ENCODE peak calls at places on chromosome 9, in four cellular contexts. F, Z, S and V are unnamed samples.

GRCh38 chr9:115369322-115369957 is 251.5 kb upstream of the TNC start:
- DNase-seq in F (peak; percentile 95), Z (no peak), S (no peak), V (peak; percentile 94)

GRCh38 chr9:38010918-38011704 is 57.9 kb downstream of the SHB start:
- DNase-seq in F (no peak), Z (no peak), S (no peak), V (no peak)

GRCh38 chr9:34372598-34373011 is 4.1 kb downstream of the MYORG start:
- DNase-seq in F (no peak), Z (no peak), S (no peak), V (no peak)

GRCh38 chr9:84271004-84271886 is 69.3 kb downstream of the SLC28A3 start:
- DNase-seq in F (peak; percentile 79), Z (peak; percentile 82), S (peak; percentile 43), V (peak; percentile 83)

GRCh38 chr9:134243778-134244467 is 79.6 kb upstream of the RNU6ATAC start:
- DNase-seq in F (peak; percentile 5), Z (peak; percentile 63), S (peak; percentile 28), V (no peak)

GRCh38 chr9:35675732-35676392 is 2.1 kb downstream of the CA9 start:
- DNase-seq in F (no peak), Z (no peak), S (no peak), V (no peak)

GRCh38 chr9:98541684-98542230 is 167.0 kb downstream of the GABBR2 start:
- DNase-seq in F (no peak), Z (no peak), S (no peak), V (no peak)

GRCh38 chr9:96294146-96294545 is 7.8 kb downstream of the HSD17B3 start:
- DNase-seq in F (peak; percentile 25), Z (no peak), S (no peak), V (no peak)

GRCh38 chr9:74810200-74810599 is 77.5 kb downstream of the TRPM6 start:
- DNase-seq in F (no peak), Z (no peak), S (no peak), V (no peak)

GRCh38 chr9:121294181-121294743 is 26.3 kb downstream of the GSN start:
- DNase-seq in F (no peak), Z (no peak), S (no peak), V (no peak)

GRCh38 chr9:36276840-36277239 is 18.6 kb upstream of the GNE start:
- DNase-seq in F (peak; percentile 77), Z (no peak), S (no peak), V (peak; percentile 84)

GRCh38 chr9:65432051-65432450 is 147.0 kb upstream of the FOXD4L5 start:
- DNase-seq in F (no peak), Z (no peak), S (no peak), V (no peak)

GRCh38 chr9:35262064-35262463 is 100.3 kb downstream of the UNC13B start:
- DNase-seq in F (no peak), Z (no peak), S (no peak), V (no peak)

GRCh38 chr9:91026266-91026665 is 224.6 kb downstream of the SYK start:
- DNase-seq in F (no peak), Z (no peak), S (no peak), V (no peak)

GRCh38 chr9:7452378-7452777 is 347.2 kb downstream of the DMAC1 start:
- DNase-seq in F (peak; percentile 44), Z (no peak), S (no peak), V (peak; percentile 7)

GRCh38 chr9:15142903-15143534 is 164.0 kb downstream of the TTC39B start:
- DNase-seq in F (peak; percentile 77), Z (peak; percentile 52), S (no peak), V (peak; percentile 64)

GRCh38 chr9:130276121-130276520 is 10.6 kb downstream of the HMCN2 start:
- DNase-seq in F (peak; percentile 59), Z (no peak), S (no peak), V (peak; percentile 74)

GRCh38 chr9:38357350-38358114 is 35.0 kb upstream of the ALDH1B1 start:
- DNase-seq in F (no peak), Z (no peak), S (no peak), V (no peak)

GRCh38 chr9:123725389-123725788 is 204.5 kb downstream of the DENND1A start:
- DNase-seq in F (peak; percentile 41), Z (no peak), S (no peak), V (peak; percentile 59)

GRCh38 chr9:83955985-83956287 is 24.1 kb downstream of the HNRNPK start:
- DNase-seq in F (no peak), Z (peak; percentile 65), S (no peak), V (no peak)

GRCh38 chr9:35689601-35690446 is at the start of gene TPM2:
- DNase-seq in F (peak; percentile 86), Z (no peak), S (peak; percentile 51), V (peak; percentile 87)

GRCh38 chr9:91837982-91838731 is 111.9 kb downstream of the ROR2 start:
- DNase-seq in F (peak; percentile 78), Z (no peak), S (no peak), V (no peak)

GRCh38 chr9:29390859-29391258 is 1817.6 kb upstream of the C9orf72 start:
- DNase-seq in F (no peak), Z (no peak), S (no peak), V (no peak)

GRCh38 chr9:136590788-136591187 is 44.9 kb upstream of the NOTCH1 start:
- DNase-seq in F (no peak), Z (no peak), S (no peak), V (no peak)

GRCh38 chr9:120925535-120926396 is 830 bp downstream of the TRAF1 start:
- DNase-seq in F (peak; percentile 85), Z (peak; percentile 91), S (no peak), V (peak; percentile 89)

GRCh38 chr9:34380511-34381315 is 4.0 kb upstream of the MYORG start:
- DNase-seq in F (peak; percentile 70), Z (peak; percentile 82), S (peak; percentile 54), V (peak; percentile 63)

GRCh38 chr9:36748322-36748899 is 175.7 kb downstream of the MELK start:
- DNase-seq in F (peak; percentile 47), Z (peak; percentile 38), S (no peak), V (peak; percentile 46)

GRCh38 chr9:87542180-87542579 is 44.5 kb downstream of the DAPK1 start:
- DNase-seq in F (no peak), Z (no peak), S (no peak), V (no peak)

GRCh38 chr9:113771199-113771598 is 104.9 kb upstream of the ZNF618 start:
- DNase-seq in F (no peak), Z (no peak), S (no peak), V (no peak)

GRCh38 chr9:78577507-78577906 is 280.6 kb downstream of the PSAT1 start:
- DNase-seq in F (no peak), Z (no peak), S (no peak), V (no peak)

GRCh38 chr9:101705135-101705661 is 33.2 kb downstream of the GRIN3A start:
- DNase-seq in F (no peak), Z (no peak), S (no peak), V (peak; percentile 1)

GRCh38 chr9:75265525-75265972 is 177.2 kb downstream of the OSTF1 start:
- DNase-seq in F (peak; percentile 57), Z (peak; percentile 52), S (no peak), V (peak; percentile 48)

GRCh38 chr9:127976498-127976897 is 4.3 kb downstream of the EEIG1 start:
- DNase-seq in F (no peak), Z (no peak), S (no peak), V (no peak)

DNA sequence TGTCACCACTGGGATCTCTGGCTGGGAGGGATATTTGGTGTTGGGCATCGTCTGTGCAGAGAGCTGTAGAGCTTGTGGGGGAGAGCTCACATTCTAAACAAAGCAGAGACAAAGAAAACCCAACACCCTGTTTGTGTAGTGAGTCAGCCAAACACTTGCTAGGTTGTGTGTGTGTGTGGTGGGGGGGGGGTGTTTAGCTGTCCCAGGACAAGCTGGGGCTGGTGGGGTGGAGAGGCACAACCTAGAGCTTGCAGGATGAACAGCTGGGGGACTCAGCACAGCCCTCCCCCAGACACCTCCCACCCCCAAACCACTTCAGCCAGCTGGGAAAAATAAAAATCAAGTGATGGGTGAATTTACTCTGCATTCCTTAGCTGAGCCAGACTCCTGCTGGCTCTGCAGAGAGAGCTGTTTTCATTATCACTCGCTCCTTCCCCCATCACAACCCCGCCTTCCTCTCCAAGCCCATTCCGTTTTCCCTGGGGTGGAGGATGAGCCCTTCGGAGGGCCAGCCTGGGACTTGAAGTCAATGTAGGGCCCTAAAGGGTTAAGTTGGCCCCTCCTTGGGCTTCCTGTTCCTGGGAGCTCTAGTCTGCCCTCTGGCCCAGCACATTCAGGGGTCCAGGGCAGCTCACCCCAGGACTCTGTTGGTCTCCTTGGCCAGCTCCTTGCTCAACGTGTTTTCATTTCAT is 2.6 kb downstream of the OLFML2A start:
- DNase-seq in F (peak; percentile 96), Z (no peak), S (no peak), V (peak; percentile 97)
- TF ChIP-seq CTCF in F (no peak), Z (no peak), S (no peak), V (no peak)

DNA sequence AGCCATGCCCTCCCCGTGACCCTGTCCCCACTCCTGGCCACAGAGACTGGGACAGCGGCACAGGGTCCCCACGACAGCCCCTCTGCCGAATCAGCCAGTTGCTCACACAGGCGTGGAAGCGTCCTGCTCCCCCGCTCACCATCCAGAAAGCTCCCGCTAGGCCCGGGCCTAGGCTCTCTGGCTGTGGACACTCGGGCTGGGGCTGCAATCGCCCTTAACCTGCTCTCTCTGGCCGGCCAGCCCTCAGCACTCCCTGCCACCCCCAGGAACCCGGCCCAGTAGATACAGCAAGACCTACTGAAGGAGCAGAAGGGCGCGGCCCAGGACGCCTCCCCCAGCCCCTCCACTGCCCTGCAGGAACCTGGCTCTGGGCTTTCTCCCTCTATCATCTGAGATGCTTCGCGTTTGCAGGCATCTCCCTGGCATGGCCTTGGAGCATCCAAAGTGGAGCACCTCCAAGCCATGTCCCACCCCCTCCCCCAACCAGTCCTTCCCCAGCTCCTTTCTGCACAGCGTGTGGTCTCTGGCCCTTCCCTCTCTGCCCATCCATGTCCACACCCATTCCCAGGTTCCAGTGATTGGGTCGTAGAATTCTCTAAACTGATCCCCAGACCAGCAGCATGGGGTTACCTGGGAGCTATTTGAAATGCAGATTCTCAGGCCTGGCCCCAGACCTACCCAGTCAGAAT is 113.7 kb upstream of the LMX1B start:
- DNase-seq in F (no peak), Z (no peak), S (no peak), V (no peak)
- H3K4me3 ChIP-seq in F (peak overlapping the region; percentile 59), Z (no peak overlapping the region), S (peak overlapping the region; percentile 56), V (no peak overlapping the region)

GRCh38 chr9:111300140-111300735 is 29.8 kb downstream of the OR2K2 start:
- DNase-seq in F (no peak), Z (no peak), S (no peak), V (no peak)
- TF ChIP-seq CTCF in F (no peak), Z (peak; percentile 1), S (no peak), V (no peak)

GRCh38 chr9:2493578-2493977 is 128.0 kb upstream of the VLDLR start:
- DNase-seq in F (peak; percentile 9), Z (no peak), S (no peak), V (no peak)
- H3K4me3 ChIP-seq in F (no peak overlapping the region), Z (no peak overlapping the region), S (no peak overlapping the region), V (no peak overlapping the region)

DNA sequence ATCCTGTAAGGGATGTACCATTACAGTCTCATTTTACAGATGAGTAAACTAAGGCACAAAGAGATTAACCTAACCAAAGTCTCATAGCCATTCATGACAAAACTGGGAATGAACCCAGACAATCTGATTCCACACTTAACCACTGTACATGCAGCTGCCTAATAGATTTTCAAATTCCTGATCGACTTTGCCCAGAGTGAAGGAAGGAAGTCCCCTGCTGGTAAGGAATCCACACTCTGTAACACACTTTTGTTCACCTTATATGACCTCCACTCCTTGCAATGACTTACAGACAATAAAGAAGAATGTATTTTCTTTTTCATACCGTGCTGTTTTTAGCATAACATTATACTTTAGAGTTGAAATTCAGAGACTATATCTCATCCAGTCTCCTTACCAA is 31.3 kb upstream of the PLPP6 start:
- DNase-seq in F (no peak), Z (no peak), S (no peak), V (peak; percentile 54)
- TF ChIP-seq CTCF in F (no peak), Z (no peak), S (no peak), V (peak; percentile 3)